ENCODE peak calls at places on chromosome 17, in nine cellular contexts. N is body of pancreas, B is stomach, P is uterus, J is heart left ventricle, Q is IMR-90, V is sigmoid colon, X is H54, D is A549. I is an unnamed sample.

GRCh38 chr17:61411114-61411943 is 11.7 kb downstream of the TBX2 start:
- DNase-seq in N (peak; percentile 55), Q (peak; percentile 74), V (peak; percentile 76), J (peak; percentile 83), X (peak; percentile 84), B (peak; percentile 51), D (no peak), P (peak; percentile 67), I (no peak)

GRCh38 chr17:74119049-74119580 is 84.4 kb upstream of the RPL38 start:
- DNase-seq in V (peak; percentile 29), N (no peak), P (no peak), Q (no peak), J (no peak), X (no peak), B (no peak), D (no peak), I (no peak)

GRCh38 chr17:2170023-2170422 is 115.1 kb downstream of the HIC1 start:
- DNase-seq in D (no peak), V (peak; percentile 35), X (no peak), P (no peak), N (no peak), J (no peak), B (no peak), Q (no peak), I (peak; percentile 18)

GRCh38 chr17:29369831-29370735 is 20.1 kb upstream of the TAOK1 start:
- DNase-seq in Q (peak; percentile 85), X (peak; percentile 70), B (peak; percentile 66), V (peak; percentile 78), N (peak; percentile 31), P (peak; percentile 46), J (no peak), D (peak; percentile 93), I (peak; percentile 54)

GRCh38 chr17:72122668-72123495 is 2.1 kb downstream of the SOX9 start:
- DNase-seq in Q (peak; percentile 68), X (peak; percentile 55), J (no peak), B (peak; percentile 50), P (no peak), V (peak; percentile 70), N (peak; percentile 30), D (no peak), I (no peak)

GRCh38 chr17:45334701-45335677 is 18.2 kb upstream of the MAP3K14 start:
- DNase-seq in D (no peak), N (no peak), B (no peak), P (no peak), J (no peak), X (no peak), Q (no peak), V (peak; percentile 34), I (no peak)

GRCh38 chr17:67469208-67469980 is 92.3 kb downstream of the PITPNC1 start:
- DNase-seq in Q (peak; percentile 28), P (no peak), B (no peak), V (no peak), D (no peak), N (no peak), X (no peak), J (peak; percentile 63), I (no peak)

GRCh38 chr17:21460358-21460757 is 84.2 kb downstream of the KCNJ12 start:
- DNase-seq in Q (peak; percentile 17), J (no peak), X (no peak), D (no peak), V (no peak), B (no peak), N (no peak), P (no peak), I (no peak)

GRCh38 chr17:17540278-17540906 is 44.2 kb upstream of the RASD1 start:
- DNase-seq in B (no peak), V (no peak), Q (no peak), P (no peak), J (peak; percentile 64), D (no peak), N (no peak), X (no peak), I (no peak)

GRCh38 chr17:48486557-48486956 is 44.3 kb downstream of the HOXB1 start:
- DNase-seq in J (no peak), X (peak; percentile 81), D (peak; percentile 36), Q (peak; percentile 100), N (no peak), P (no peak), V (peak; percentile 56), B (no peak), I (no peak)

DNA sequence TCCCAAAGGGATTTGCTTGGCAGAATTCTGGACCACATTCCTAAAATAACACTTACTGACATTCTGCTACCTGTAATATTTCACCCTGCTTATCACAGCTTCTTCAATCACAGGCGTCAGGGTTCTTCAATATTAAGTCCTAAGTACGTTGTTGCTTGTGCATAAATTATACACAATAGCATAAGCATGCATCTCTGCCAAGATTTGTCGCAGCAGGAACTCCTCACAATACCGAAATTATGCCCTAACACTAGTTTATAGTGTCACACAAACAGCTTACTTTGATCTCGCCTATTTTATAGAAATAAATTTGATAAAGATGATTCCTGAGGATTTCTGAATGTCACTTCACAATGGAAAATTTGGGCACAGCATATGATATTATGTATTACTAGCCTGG is 48.8 kb downstream of the UBE2G1 start:
- DNase-seq in V (no peak), J (no peak), N (no peak), D (no peak), B (no peak), Q (no peak), X (no peak), P (no peak), I (no peak)
- TF ChIP-seq POLR2A in V (no peak), J (no peak), N (no peak), D (no peak), B (no peak), Q (no peak), X (no peak), P (no peak), I (no peak)

GRCh38 chr17:75182569-75183436 is at the start of gene SUMO2:
- DNase-seq in B (peak; percentile 97), Q (peak; percentile 94), J (peak; percentile 98), X (peak; percentile 95), P (peak; percentile 95), V (peak; percentile 97), N (peak; percentile 96), D (peak; percentile 98), I (peak; percentile 99)
- TF ChIP-seq POLR2A in B (no peak), Q (peak; percentile 58), J (no peak), X (peak; percentile 65), P (peak; percentile 54), V (peak; percentile 36), N (peak; percentile 77), D (peak; percentile 67), I (peak; percentile 87)

GRCh38 chr17:81927145-81927652 is 336 bp downstream of the MAFG start:
- DNase-seq in Q (no peak), D (no peak), J (no peak), X (peak; percentile 49), P (no peak), B (no peak), V (no peak), N (no peak), I (no peak)

GRCh38 chr17:81927653-81928496 is at the start of gene MAFG:
- DNase-seq in D (peak; percentile 96), P (peak; percentile 92), Q (peak; percentile 90), V (peak; percentile 96), X (peak; percentile 92), J (peak; percentile 96), B (peak; percentile 94), N (peak; percentile 90), I (peak; percentile 98)

GRCh38 chr17:81925860-81926450 is 1.6 kb downstream of the MAFG start:
- DNase-seq in V (no peak), N (no peak), D (no peak), B (no peak), J (no peak), Q (no peak), X (no peak), P (no peak), I (no peak)

GRCh38 chr17:81924557-81925532 is 2.7 kb downstream of the MAFG start:
- DNase-seq in N (no peak), J (no peak), D (no peak), Q (no peak), X (no peak), B (no peak), P (no peak), V (no peak), I (peak; percentile 56)

GRCh38 chr17:81926451-81927144 is 937 bp downstream of the MAFG start:
- DNase-seq in Q (peak; percentile 79), J (peak; percentile 87), D (peak; percentile 92), P (peak; percentile 72), N (peak; percentile 80), B (peak; percentile 89), V (peak; percentile 94), X (peak; percentile 93), I (peak; percentile 87)
- TF ChIP-seq POLR2A in Q (peak; percentile 71), J (no peak), D (no peak), P (peak; percentile 6), N (peak; percentile 36), B (no peak), V (peak; percentile 6), X (peak; percentile 21), I (peak; percentile 37)

GRCh38 chr17:80261159-80261894 is 675 bp downstream of the RNF213 start:
- DNase-seq in B (peak; percentile 49), X (peak; percentile 41), D (peak; percentile 75), Q (peak; percentile 32), J (no peak), V (peak; percentile 78), P (peak; percentile 53), N (peak; percentile 58), I (peak; percentile 71)

GRCh38 chr17:80261895-80262279 is 1.2 kb downstream of the RNF213 start:
- DNase-seq in V (no peak), X (no peak), N (no peak), Q (no peak), P (no peak), B (no peak), D (no peak), J (no peak), I (no peak)

GRCh38 chr17:80257716-80258213 is 2.9 kb upstream of the RNF213 start:
- DNase-seq in P (no peak), J (no peak), V (no peak), D (no peak), Q (no peak), N (no peak), B (no peak), X (no peak), I (no peak)

GRCh38 chr17:80260791-80261158 is at the start of gene RNF213:
- DNase-seq in P (peak; percentile 50), X (peak; percentile 68), N (peak; percentile 66), Q (no peak), J (peak; percentile 84), V (no peak), D (peak; percentile 83), B (peak; percentile 68), I (peak; percentile 71)

DNA sequence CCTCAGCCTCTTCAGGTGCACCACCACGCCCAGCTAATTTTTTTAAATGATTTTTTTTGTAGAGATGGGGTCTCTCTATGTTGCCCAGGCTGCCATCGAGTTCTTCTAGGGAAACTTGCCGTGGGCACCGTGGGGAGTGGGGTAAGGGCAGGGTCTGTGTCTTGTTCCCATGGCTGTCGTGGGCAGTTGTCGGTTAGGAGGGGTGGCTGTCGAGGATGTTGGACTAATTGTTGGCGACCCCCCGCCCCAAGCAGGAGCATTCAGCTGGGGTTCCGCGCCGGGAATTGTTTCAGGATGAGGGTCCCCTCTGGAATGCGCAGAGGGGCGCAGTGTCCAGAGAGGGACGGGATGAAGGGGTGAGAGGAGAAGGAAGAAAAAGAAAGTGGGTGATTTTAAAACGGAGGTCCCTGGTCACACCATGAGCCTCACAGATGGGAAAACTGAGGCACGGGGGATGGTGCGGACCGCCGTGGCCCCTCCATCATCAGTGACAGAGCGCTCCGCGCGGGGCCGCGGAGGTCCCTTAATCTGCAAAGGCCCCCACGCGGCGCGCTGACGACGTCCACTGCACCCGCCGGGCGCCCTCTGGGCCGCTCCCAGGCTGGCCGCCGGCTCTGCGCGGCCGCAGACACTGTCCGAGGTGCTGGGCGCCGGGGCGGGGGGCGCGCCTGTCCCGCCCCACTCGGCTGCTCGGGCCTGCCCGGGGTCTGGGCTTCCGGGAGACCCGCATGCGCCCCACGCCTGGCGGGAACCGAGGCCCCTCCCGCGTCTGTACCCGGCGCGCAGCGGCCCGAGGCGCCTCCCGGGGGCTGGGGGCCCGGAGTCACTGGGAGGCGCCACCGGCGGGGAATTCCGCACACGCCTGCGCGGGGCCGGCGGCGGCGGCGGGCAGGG is 763 bp upstream of the RNF213 start:
- DNase-seq in P (peak; percentile 55), X (peak; percentile 91), J (peak; percentile 87), D (peak; percentile 95), V (peak; percentile 84), Q (peak; percentile 65), B (peak; percentile 66), N (peak; percentile 75), I (peak; percentile 81)
- TF ChIP-seq POLR2A in P (no peak), X (peak; percentile 68), J (no peak), D (peak; percentile 38), V (no peak), Q (peak; percentile 51), B (no peak), N (peak; percentile 55), I (peak; percentile 61)

I was measured in erythroblast.